ENCODE peak calls at places on chromosomes 7 and 10, in four cellular contexts. E is colonic mucosa, U is tibial nerve, N is cardiac muscle cell. M is an unnamed sample. For H3K36me3, the result is how much of the 10 kb centered on the place peaks cover.

GRCh38 chr7:158470336-158470735 is 117.3 kb downstream of the PTPRN2 start:
- DNase-seq in E (no peak), U (no peak), N (no peak), M (no peak)

GRCh38 chr10:126420571-126421275 is 32.4 kb upstream of the ADAM12 start:
- DNase-seq in E (no peak), U (no peak), N (no peak), M (no peak)

GRCh38 chr7:98810166-98810802 is 59.5 kb downstream of the TMEM130 start:
- DNase-seq in E (no peak), U (no peak), N (no peak), M (no peak)

GRCh38 chr7:70788276-70788675 is 343.7 kb upstream of the GALNT17 start:
- DNase-seq in E (no peak), U (no peak), N (no peak), M (no peak)

GRCh38 chr10:97138174-97138573 is 47.6 kb downstream of the SLIT1 start:
- DNase-seq in E (peak), U (no peak), N (no peak), M (peak)

GRCh38 chr7:38681882-38682281 is 50.7 kb upstream of the AMPH start:
- DNase-seq in E (no peak), U (no peak), N (no peak), M (no peak)

GRCh38 chr10:4108693-4109092 is 323.7 kb upstream of the KLF6 start:
- DNase-seq in E (no peak), U (no peak), N (no peak), M (no peak)

GRCh38 chr7:96322373-96322695 is 436 bp upstream of the SLC25A13 start:
- DNase-seq in E (no peak), U (no peak), N (no peak), M (no peak)

GRCh38 chr7:25911738-25912607 is 240.0 kb upstream of the NFE2L3 start:
- DNase-seq in E (no peak), U (no peak), N (no peak), M (no peak)

GRCh38 chr7:112855227-112855626 is 65.0 kb upstream of the TMEM168 start:
- DNase-seq in E (no peak), U (no peak), N (peak), M (no peak)

GRCh38 chr7:106915873-106916272 is 50.8 kb downstream of the PIK3CG start:
- DNase-seq in E (no peak), U (no peak), N (no peak), M (no peak)

GRCh38 chr7:110317699-110318265 is 773.1 kb upstream of the LRRN3 start:
- DNase-seq in E (no peak), U (no peak), N (no peak), M (no peak)

GRCh38 chr10:2094171-2094570 is 356.8 kb upstream of the ADARB2 start:
- DNase-seq in E (no peak), U (no peak), N (no peak), M (no peak)

GRCh38 chr10:94129393-94130130 is 135.8 kb downstream of the PLCE1 start:
- DNase-seq in E (no peak), U (no peak), N (no peak), M (no peak)

GRCh38 chr10:4918236-4918635 is 45.0 kb upstream of the AKR1C1 start:
- DNase-seq in E (no peak), U (no peak), N (no peak), M (no peak)

GRCh38 chr10:22853906-22854447 is 73.9 kb upstream of the ARMC3 start:
- DNase-seq in E (no peak), U (no peak), N (no peak), M (no peak)

GRCh38 chr10:128609460-128609859 is 483.2 kb upstream of the MKI67 start:
- DNase-seq in E (peak), U (no peak), N (no peak), M (no peak)

GRCh38 chr10:84333864-84334451 is 5.6 kb downstream of the CCSER2 start:
- DNase-seq in E (no peak), U (no peak), N (no peak), M (no peak)

GRCh38 chr7:107151538-107151937 is 17.3 kb upstream of the HBP1 start:
- DNase-seq in E (no peak), U (no peak), N (no peak), M (no peak)

GRCh38 chr10:119030421-119031250 is 1.1 kb downstream of the NANOS1 start:
- DNase-seq in E (peak), U (no peak), N (peak), M (peak)

GRCh38 chr7:133484135-133484534 is 231.3 kb downstream of the EXOC4 start:
- DNase-seq in E (no peak), U (no peak), N (no peak), M (no peak)

GRCh38 chr10:129293991-129294700 is 172.9 kb upstream of the MGMT start:
- DNase-seq in E (no peak), U (no peak), N (peak), M (no peak)

GRCh38 chr7:22114440-22114981 is 168.8 kb upstream of the CDCA7L start:
- DNase-seq in E (no peak), U (no peak), N (no peak), M (peak)

GRCh38 chr10:43943825-43944360 is 295.2 kb upstream of the ZNF32 start:
- DNase-seq in E (no peak), U (peak), N (no peak), M (no peak)

GRCh38 chr10:84138478-84139125 is 707 bp upstream of the GHITM start:
- DNase-seq in E (peak), U (no peak), N (no peak), M (no peak)

GRCh38 chr7:121591916-121592315 is 195.8 kb upstream of the FAM3C start:
- DNase-seq in E (no peak), U (no peak), N (no peak), M (no peak)

GRCh38 chr7:2288986-2289611 is 25.1 kb downstream of the SNX8 start:
- DNase-seq in E (no peak), U (no peak), N (no peak), M (peak)

GRCh38 chr7:38465946-38466345 is 165.2 kb downstream of the AMPH start:
- DNase-seq in E (no peak), U (no peak), N (no peak), M (no peak)

DNA sequence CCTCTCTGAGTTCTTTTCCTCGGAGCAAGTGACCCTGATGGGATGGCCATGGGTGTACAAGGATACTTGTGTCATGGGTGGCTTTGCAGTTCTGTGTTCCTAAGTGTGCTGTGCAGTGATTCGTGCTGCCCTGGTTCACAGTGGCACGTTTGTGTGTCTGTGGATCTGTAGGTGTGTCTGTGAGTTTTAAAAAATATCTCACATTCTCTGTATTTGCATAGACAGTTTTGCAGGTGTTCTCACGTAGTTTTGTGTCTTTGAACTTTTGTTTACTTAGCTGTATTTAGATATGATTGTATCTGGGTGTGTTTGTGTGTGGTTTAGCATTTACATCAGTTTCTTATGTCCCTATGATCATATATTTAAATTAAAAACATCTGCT is 3.7 kb downstream of the ZNF775 start:
- DNase-seq in E (no peak), U (no peak), N (no peak), M (no peak)
- H3K4me3 ChIP-seq in E (peak), U (no peak), N (no peak), M (no peak)

GRCh38 chr10:77794256-77795142 is 132.1 kb downstream of the DLG5 start:
- DNase-seq in E (no peak), U (no peak), N (no peak), M (peak)

GRCh38 chr10:77791506-77791905 is 135.0 kb downstream of the DLG5 start:
- DNase-seq in E (no peak), U (no peak), N (no peak), M (no peak)

GRCh38 chr10:77793831-77794230 is 132.7 kb downstream of the DLG5 start:
- DNase-seq in E (no peak), U (no peak), N (peak), M (no peak)

GRCh38 chr10:77789861-77790260 is 136.7 kb downstream of the DLG5 start:
- DNase-seq in E (no peak), U (no peak), N (no peak), M (no peak)

DNA sequence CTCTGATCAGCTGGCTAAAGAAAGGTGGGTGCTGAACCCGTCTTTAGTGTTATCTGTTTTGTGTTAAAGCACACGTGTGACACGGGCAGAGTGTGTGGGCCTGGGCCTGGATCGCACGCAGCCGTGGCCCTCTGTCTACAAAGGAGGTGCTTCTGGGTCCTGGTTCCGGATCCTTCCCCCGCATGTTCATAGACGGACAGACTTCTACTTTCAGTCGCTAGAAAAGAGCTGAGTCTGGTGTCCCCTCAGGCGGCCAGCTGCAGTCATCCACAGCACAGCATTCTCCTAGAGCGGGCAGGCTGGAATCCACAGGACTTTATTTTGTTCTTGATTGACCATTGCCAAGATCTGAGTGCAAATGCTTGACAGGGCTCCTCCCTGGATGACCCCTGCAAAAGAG is 134.4 kb downstream of the DLG5 start:
- DNase-seq in E (no peak), U (no peak), N (no peak), M (no peak)
- H3K36me3 ChIP-seq in E (under half), U (under half), N (under half), M (under half)

GRCh38 chr7:1026721-1027151 is 17.6 kb upstream of the GPR146 start:
- DNase-seq in E (no peak), U (no peak), N (no peak), M (peak)

GRCh38 chr7:1027285-1028043 is 16.9 kb upstream of the GPR146 start:
- DNase-seq in E (peak), U (no peak), N (peak), M (peak)

GRCh38 chr7:1024331-1024761 is 20.0 kb upstream of the GPR146 start:
- DNase-seq in E (no peak), U (no peak), N (no peak), M (peak)

GRCh38 chr7:1024876-1025746 is 19.2 kb upstream of the GPR146 start:
- DNase-seq in E (no peak), U (no peak), N (no peak), M (peak)

GRCh38 chr7:1025747-1026581 is 18.4 kb upstream of the GPR146 start:
- DNase-seq in E (no peak), U (no peak), N (no peak), M (peak)
- H3K4me3 ChIP-seq in E (no peak), U (no peak), N (no peak), M (no peak)

GRCh38 chr7:5211730-5212482 is 21.9 kb downstream of the WIPI2 start:
- DNase-seq in E (no peak), U (no peak), N (no peak), M (no peak)
- H3K36me3 ChIP-seq in E (under half), U (under half), N (under half), M (under half)

DNA sequence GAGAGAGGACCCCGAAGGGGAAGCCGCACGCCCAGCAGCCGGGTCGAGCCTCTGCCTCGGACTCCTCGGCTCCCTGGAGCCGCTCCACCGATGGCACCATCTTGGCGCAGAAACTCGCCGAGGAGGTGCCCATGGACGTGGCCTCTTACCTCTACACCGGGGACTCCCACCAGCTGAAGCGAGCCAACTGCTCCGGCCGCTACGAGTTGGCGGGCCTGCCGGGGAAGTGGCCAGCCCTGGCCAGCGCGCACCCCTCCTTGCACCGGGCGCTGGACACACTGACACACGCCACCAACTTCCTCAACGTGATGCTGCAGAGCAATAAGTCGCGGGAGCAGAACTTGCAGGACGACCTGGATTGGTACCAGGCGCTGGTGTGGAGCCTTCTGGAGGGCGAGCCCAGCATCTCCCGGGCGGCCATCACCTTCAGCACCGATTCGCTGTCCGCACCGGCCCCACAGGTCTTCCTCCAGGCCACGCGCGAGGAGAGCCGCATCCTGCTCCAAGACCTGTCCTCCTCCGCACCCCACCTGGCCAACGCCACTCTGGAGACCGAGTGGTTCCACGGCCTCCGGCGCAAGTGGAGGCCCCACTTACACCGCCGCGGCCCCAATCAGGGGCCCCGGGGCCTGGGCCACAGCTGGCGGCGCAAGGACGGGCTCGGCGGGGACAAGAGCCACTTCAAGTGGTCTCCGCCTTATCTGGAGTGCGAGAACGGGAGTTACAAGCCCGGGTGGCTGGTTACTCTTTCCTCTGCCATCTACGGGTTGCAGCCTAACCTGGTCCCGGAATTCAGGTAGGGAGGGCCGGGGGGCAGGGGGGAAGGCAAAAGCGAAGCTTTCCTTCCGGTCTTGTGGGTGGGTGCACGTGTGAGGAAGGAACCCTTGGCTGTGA is 973 bp downstream of the GPR158 start:
- DNase-seq in E (no peak), U (no peak), N (peak), M (peak)
- H3K4me3 ChIP-seq in E (peak), U (no peak), N (peak), M (peak)

GRCh38 chr10:350981-351501 is 215.8 kb downstream of the ZMYND11 start:
- DNase-seq in E (no peak), U (no peak), N (no peak), M (no peak)
- H3K36me3 ChIP-seq in E (under half), U (under half), N (under half), M (under half)

M was measured in kidney.